ENCODE peak calls at places on chromosome 21, in six cellular contexts. One of them, this sample, is unnamed.

GRCh38 chr21:14321042-14321441 is 61.9 kb downstream of the HSPA13 start:
- DNase-seq in adrenal gland: no peak
- DNase-seq in tibial nerve: no peak
- DNase-seq in body of pancreas: no peak
- DNase-seq in IMR-90: peak
- DNase-seq in uterus: no peak
- DNase-seq in this sample: peak

GRCh38 chr21:30315701-30316100 is 4.4 kb downstream of the KRTAP26-1 start:
- DNase-seq in adrenal gland: no peak
- DNase-seq in tibial nerve: no peak
- DNase-seq in body of pancreas: no peak
- DNase-seq in IMR-90: no peak
- DNase-seq in uterus: no peak
- DNase-seq in this sample: no peak

GRCh38 chr21:31203371-31204054 is 140.5 kb downstream of the TIAM1 start:
- DNase-seq in adrenal gland: no peak
- DNase-seq in tibial nerve: no peak
- DNase-seq in body of pancreas: no peak
- DNase-seq in IMR-90: peak
- DNase-seq in uterus: no peak
- DNase-seq in this sample: peak

GRCh38 chr21:38115870-38116269 is 140.9 kb upstream of the KCNJ15 start:
- DNase-seq in adrenal gland: no peak
- DNase-seq in tibial nerve: no peak
- DNase-seq in body of pancreas: no peak
- DNase-seq in IMR-90: no peak
- DNase-seq in uterus: no peak
- DNase-seq in this sample: no peak

GRCh38 chr21:15236111-15236510 is 171.3 kb upstream of the NRIP1 start:
- DNase-seq in adrenal gland: no peak
- DNase-seq in tibial nerve: no peak
- DNase-seq in body of pancreas: no peak
- DNase-seq in IMR-90: no peak
- DNase-seq in uterus: no peak
- DNase-seq in this sample: no peak

GRCh38 chr21:29196664-29197052 is 66.2 kb downstream of the MAP3K7CL start:
- DNase-seq in adrenal gland: no peak
- DNase-seq in tibial nerve: no peak
- DNase-seq in body of pancreas: no peak
- DNase-seq in IMR-90: peak
- DNase-seq in uterus: no peak
- DNase-seq in this sample: no peak

GRCh38 chr21:29190920-29191319 is 60.5 kb downstream of the MAP3K7CL start:
- DNase-seq in adrenal gland: no peak
- DNase-seq in tibial nerve: no peak
- DNase-seq in body of pancreas: no peak
- DNase-seq in IMR-90: peak
- DNase-seq in uterus: no peak
- DNase-seq in this sample: no peak

GRCh38 chr21:20997633-20998455 is at the start of gene NCAM2:
- DNase-seq in adrenal gland: peak
- DNase-seq in tibial nerve: peak
- DNase-seq in body of pancreas: peak
- DNase-seq in IMR-90: peak
- DNase-seq in uterus: peak
- DNase-seq in this sample: peak

GRCh38 chr21:26842300-26842699 is 2.9 kb downstream of the ADAMTS1 start:
- DNase-seq in adrenal gland: peak
- DNase-seq in tibial nerve: no peak
- DNase-seq in body of pancreas: no peak
- DNase-seq in IMR-90: peak
- DNase-seq in uterus: no peak
- DNase-seq in this sample: no peak

GRCh38 chr21:29164330-29164942 is 34.0 kb downstream of the MAP3K7CL start:
- DNase-seq in adrenal gland: no peak
- DNase-seq in tibial nerve: no peak
- DNase-seq in body of pancreas: no peak
- DNase-seq in IMR-90: peak
- DNase-seq in uterus: no peak
- DNase-seq in this sample: no peak

GRCh38 chr21:25801217-25802015 is 66.6 kb downstream of the GABPA start:
- DNase-seq in adrenal gland: peak
- DNase-seq in tibial nerve: peak
- DNase-seq in body of pancreas: peak
- DNase-seq in IMR-90: peak
- DNase-seq in uterus: peak
- DNase-seq in this sample: peak

GRCh38 chr21:25701529-25701928 is 33.2 kb downstream of the ATP5PF start:
- DNase-seq in adrenal gland: no peak
- DNase-seq in tibial nerve: no peak
- DNase-seq in body of pancreas: no peak
- DNase-seq in IMR-90: no peak
- DNase-seq in uterus: no peak
- DNase-seq in this sample: no peak

GRCh38 chr21:25709684-25710265 is 24.9 kb downstream of the ATP5PF start:
- DNase-seq in adrenal gland: no peak
- DNase-seq in tibial nerve: no peak
- DNase-seq in body of pancreas: no peak
- DNase-seq in IMR-90: no peak
- DNase-seq in uterus: no peak
- DNase-seq in this sample: no peak

GRCh38 chr21:19507682-19508260 is 1104.2 kb upstream of the TMPRSS15 start:
- DNase-seq in adrenal gland: no peak
- DNase-seq in tibial nerve: no peak
- DNase-seq in body of pancreas: no peak
- DNase-seq in IMR-90: no peak
- DNase-seq in uterus: no peak
- DNase-seq in this sample: no peak

GRCh38 chr21:26846036-26846931 is 1.1 kb upstream of the ADAMTS1 start:
- DNase-seq in adrenal gland: peak
- DNase-seq in tibial nerve: peak
- DNase-seq in body of pancreas: peak
- DNase-seq in IMR-90: peak
- DNase-seq in uterus: peak
- DNase-seq in this sample: peak

GRCh38 chr21:35025206-35026152 is 23.6 kb downstream of the RUNX1 start:
- DNase-seq in adrenal gland: no peak
- DNase-seq in tibial nerve: no peak
- DNase-seq in body of pancreas: no peak
- DNase-seq in IMR-90: no peak
- DNase-seq in uterus: no peak
- DNase-seq in this sample: no peak

GRCh38 chr21:32212116-32212515 is 66.7 kb downstream of the MIS18A start:
- DNase-seq in adrenal gland: no peak
- DNase-seq in tibial nerve: no peak
- DNase-seq in body of pancreas: no peak
- DNase-seq in IMR-90: no peak
- DNase-seq in uterus: no peak
- DNase-seq in this sample: no peak

GRCh38 chr21:16079830-16080229 is 350.0 kb downstream of the USP25 start:
- DNase-seq in adrenal gland: no peak
- DNase-seq in tibial nerve: no peak
- DNase-seq in body of pancreas: no peak
- DNase-seq in IMR-90: peak
- DNase-seq in uterus: no peak
- DNase-seq in this sample: no peak

GRCh38 chr21:29217818-29218252 is 80.9 kb upstream of the BACH1 start:
- DNase-seq in adrenal gland: no peak
- DNase-seq in tibial nerve: no peak
- DNase-seq in body of pancreas: no peak
- DNase-seq in IMR-90: peak
- DNase-seq in uterus: no peak
- DNase-seq in this sample: no peak

GRCh38 chr21:26835027-26835713 is 10.0 kb downstream of the ADAMTS1 start:
- DNase-seq in adrenal gland: no peak
- DNase-seq in tibial nerve: no peak
- DNase-seq in body of pancreas: no peak
- DNase-seq in IMR-90: peak
- DNase-seq in uterus: no peak
- DNase-seq in this sample: no peak

GRCh38 chr21:28410264-28410663 is 582.4 kb downstream of the LTN1 start:
- DNase-seq in adrenal gland: no peak
- DNase-seq in tibial nerve: no peak
- DNase-seq in body of pancreas: no peak
- DNase-seq in IMR-90: no peak
- DNase-seq in uterus: no peak
- DNase-seq in this sample: no peak

GRCh38 chr21:28617300-28617699 is 375.4 kb downstream of the LTN1 start:
- DNase-seq in adrenal gland: no peak
- DNase-seq in tibial nerve: no peak
- DNase-seq in body of pancreas: no peak
- DNase-seq in IMR-90: no peak
- DNase-seq in uterus: no peak
- DNase-seq in this sample: no peak

GRCh38 chr21:26515257-26515656 is 57.8 kb downstream of the CYYR1 start:
- DNase-seq in adrenal gland: peak
- DNase-seq in tibial nerve: no peak
- DNase-seq in body of pancreas: no peak
- DNase-seq in IMR-90: no peak
- DNase-seq in uterus: no peak
- DNase-seq in this sample: no peak

GRCh38 chr21:22355949-22356348 is 1357.7 kb downstream of the NCAM2 start:
- DNase-seq in adrenal gland: no peak
- DNase-seq in tibial nerve: no peak
- DNase-seq in body of pancreas: no peak
- DNase-seq in IMR-90: no peak
- DNase-seq in uterus: no peak
- DNase-seq in this sample: no peak

GRCh38 chr21:34836103-34836932 is 167.5 kb downstream of the CLIC6 start:
- DNase-seq in adrenal gland: peak
- DNase-seq in tibial nerve: peak
- DNase-seq in body of pancreas: peak
- DNase-seq in IMR-90: peak
- DNase-seq in uterus: peak
- DNase-seq in this sample: peak

GRCh38 chr21:15275615-15276228 is 210.9 kb upstream of the NRIP1 start:
- DNase-seq in adrenal gland: no peak
- DNase-seq in tibial nerve: no peak
- DNase-seq in body of pancreas: no peak
- DNase-seq in IMR-90: no peak
- DNase-seq in uterus: no peak
- DNase-seq in this sample: no peak

GRCh38 chr21:36113647-36114428 is 21.0 kb upstream of the CBR3 start:
- DNase-seq in adrenal gland: no peak
- DNase-seq in tibial nerve: no peak
- DNase-seq in body of pancreas: peak
- DNase-seq in IMR-90: no peak
- DNase-seq in uterus: no peak
- DNase-seq in this sample: no peak
- TF ChIP-seq POLR2A in adrenal gland: no peak
- TF ChIP-seq POLR2A in tibial nerve: no peak
- TF ChIP-seq POLR2A in body of pancreas: no peak
- TF ChIP-seq POLR2A in IMR-90: no peak
- TF ChIP-seq POLR2A in uterus: no peak
- TF ChIP-seq POLR2A in this sample: no peak

GRCh38 chr21:39313457-39314154 is at the start of gene BRWD1:
- DNase-seq in adrenal gland: peak
- DNase-seq in tibial nerve: peak
- DNase-seq in body of pancreas: peak
- DNase-seq in IMR-90: peak
- DNase-seq in uterus: peak
- DNase-seq in this sample: peak
- TF ChIP-seq POLR2A in adrenal gland: peak
- TF ChIP-seq POLR2A in tibial nerve: peak
- TF ChIP-seq POLR2A in body of pancreas: peak
- TF ChIP-seq POLR2A in IMR-90: peak
- TF ChIP-seq POLR2A in uterus: peak
- TF ChIP-seq POLR2A in this sample: peak

GRCh38 chr21:37047079-37047478 is 25.8 kb downstream of the PIGP start:
- DNase-seq in adrenal gland: no peak
- DNase-seq in tibial nerve: no peak
- DNase-seq in body of pancreas: no peak
- DNase-seq in IMR-90: no peak
- DNase-seq in uterus: no peak
- DNase-seq in this sample: no peak
- TF ChIP-seq POLR2A in adrenal gland: no peak
- TF ChIP-seq POLR2A in tibial nerve: no peak
- TF ChIP-seq POLR2A in body of pancreas: no peak
- TF ChIP-seq POLR2A in IMR-90: no peak
- TF ChIP-seq POLR2A in uterus: no peak
- TF ChIP-seq POLR2A in this sample: no peak

GRCh38 chr21:44814498-44815023 is 3.3 kb downstream of the SUMO3 start:
- DNase-seq in adrenal gland: no peak
- DNase-seq in tibial nerve: no peak
- DNase-seq in body of pancreas: no peak
- DNase-seq in IMR-90: no peak
- DNase-seq in uterus: no peak
- DNase-seq in this sample: no peak

GRCh38 chr21:44813727-44814126 is 4.1 kb downstream of the SUMO3 start:
- DNase-seq in adrenal gland: no peak
- DNase-seq in tibial nerve: no peak
- DNase-seq in body of pancreas: no peak
- DNase-seq in IMR-90: no peak
- DNase-seq in uterus: no peak
- DNase-seq in this sample: no peak

GRCh38 chr21:44815225-44815624 is 2.6 kb downstream of the SUMO3 start:
- DNase-seq in adrenal gland: no peak
- DNase-seq in tibial nerve: no peak
- DNase-seq in body of pancreas: no peak
- DNase-seq in IMR-90: no peak
- DNase-seq in uterus: no peak
- DNase-seq in this sample: no peak

GRCh38 chr21:44812640-44813039 is 5.2 kb downstream of the SUMO3 start:
- DNase-seq in adrenal gland: no peak
- DNase-seq in tibial nerve: no peak
- DNase-seq in body of pancreas: no peak
- DNase-seq in IMR-90: no peak
- DNase-seq in uterus: no peak
- DNase-seq in this sample: no peak

DNA sequence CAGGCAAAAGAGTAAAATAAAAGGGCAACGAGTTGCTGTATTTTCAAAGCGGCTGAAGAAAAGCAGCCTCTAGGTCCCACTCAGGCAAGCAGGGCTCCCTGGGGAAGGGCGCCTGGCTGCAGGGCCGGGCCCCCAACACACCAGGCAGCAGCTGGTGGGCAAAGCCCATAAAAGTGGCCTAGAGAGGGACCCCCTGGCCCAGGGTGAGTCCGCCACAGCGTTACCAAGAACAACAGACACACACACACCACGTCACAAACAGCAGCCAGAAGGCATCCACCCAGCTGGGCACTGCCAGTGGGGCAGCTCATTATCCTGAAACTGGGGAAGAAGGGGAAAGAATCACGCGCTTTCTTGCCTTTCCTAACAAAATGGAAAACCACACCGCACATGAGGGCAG is 4.7 kb downstream of the SUMO3 start:
- DNase-seq in adrenal gland: no peak
- DNase-seq in tibial nerve: no peak
- DNase-seq in body of pancreas: no peak
- DNase-seq in IMR-90: no peak
- DNase-seq in uterus: no peak
- DNase-seq in this sample: no peak
- TF ChIP-seq POLR2A in adrenal gland: no peak
- TF ChIP-seq POLR2A in tibial nerve: no peak
- TF ChIP-seq POLR2A in body of pancreas: no peak
- TF ChIP-seq POLR2A in IMR-90: no peak
- TF ChIP-seq POLR2A in uterus: no peak
- TF ChIP-seq POLR2A in this sample: no peak

This sample was measured in H54.